ENCODE peak calls at places on chromosomes 12 and 14, in five cellular contexts. One of them, this sample, is unnamed.

GRCh38 chr12:111425655-111426054 is 19.9 kb downstream of the SH2B3 start:
- DNase-seq in HepG2: no peak
- DNase-seq in H1: no peak
- DNase-seq in K562: no peak
- DNase-seq in GM12878: no peak
- DNase-seq in this sample: no peak

GRCh38 chr12:58504539-58504938 is 415.8 kb downstream of the LRIG3 start:
- DNase-seq in HepG2: no peak
- DNase-seq in H1: no peak
- DNase-seq in K562: no peak
- DNase-seq in GM12878: no peak
- DNase-seq in this sample: no peak

GRCh38 chr12:967641-968040 is 18.1 kb upstream of the RAD52 start:
- DNase-seq in HepG2: no peak
- DNase-seq in H1: no peak
- DNase-seq in K562: no peak
- DNase-seq in GM12878: no peak
- DNase-seq in this sample: no peak

GRCh38 chr12:119659289-119659897 is 8.5 kb upstream of the PRKAB1 start:
- DNase-seq in HepG2: peak; percentile 46
- DNase-seq in H1: no peak
- DNase-seq in K562: peak; percentile 58
- DNase-seq in GM12878: no peak
- DNase-seq in this sample: peak; percentile 22

GRCh38 chr12:9328065-9328464 is 119.9 kb upstream of the PZP start:
- DNase-seq in HepG2: no peak
- DNase-seq in H1: no peak
- DNase-seq in K562: no peak
- DNase-seq in GM12878: no peak
- DNase-seq in this sample: no peak

GRCh38 chr12:122276242-122276641 is 9.9 kb upstream of the VPS33A start:
- DNase-seq in HepG2: no peak
- DNase-seq in H1: no peak
- DNase-seq in K562: no peak
- DNase-seq in GM12878: no peak
- DNase-seq in this sample: no peak

GRCh38 chr14:104187121-104187889 is 48.9 kb downstream of the KIF26A start:
- DNase-seq in HepG2: no peak
- DNase-seq in H1: no peak
- DNase-seq in K562: no peak
- DNase-seq in GM12878: no peak
- DNase-seq in this sample: no peak

GRCh38 chr12:93358821-93359220 is 18.9 kb upstream of the NUDT4 start:
- DNase-seq in HepG2: no peak
- DNase-seq in H1: no peak
- DNase-seq in K562: no peak
- DNase-seq in GM12878: no peak
- DNase-seq in this sample: no peak

GRCh38 chr12:78392918-78393317 is 471.7 kb upstream of the SYT1 start:
- DNase-seq in HepG2: no peak
- DNase-seq in H1: no peak
- DNase-seq in K562: no peak
- DNase-seq in GM12878: no peak
- DNase-seq in this sample: no peak

GRCh38 chr14:95136631-95137030 is 20.7 kb downstream of the DICER1 start:
- DNase-seq in HepG2: no peak
- DNase-seq in H1: no peak
- DNase-seq in K562: no peak
- DNase-seq in GM12878: no peak
- DNase-seq in this sample: no peak

GRCh38 chr12:89189448-89189847 is 162.9 kb downstream of the DUSP6 start:
- DNase-seq in HepG2: no peak
- DNase-seq in H1: no peak
- DNase-seq in K562: no peak
- DNase-seq in GM12878: no peak
- DNase-seq in this sample: no peak

GRCh38 chr12:111093428-111094142 is 173.2 kb upstream of the MYL2 start:
- DNase-seq in HepG2: no peak
- DNase-seq in H1: no peak
- DNase-seq in K562: no peak
- DNase-seq in GM12878: peak; percentile 21
- DNase-seq in this sample: peak; percentile 52

GRCh38 chr14:24481622-24482324 is 26.3 kb downstream of the CMA1 start:
- DNase-seq in HepG2: peak; percentile 97
- DNase-seq in H1: peak; percentile 70
- DNase-seq in K562: peak; percentile 73
- DNase-seq in GM12878: peak; percentile 17
- DNase-seq in this sample: peak; percentile 70

GRCh38 chr12:117069926-117070900 is 29.0 kb downstream of the TESC start:
- DNase-seq in HepG2: no peak
- DNase-seq in H1: no peak
- DNase-seq in K562: no peak
- DNase-seq in GM12878: no peak
- DNase-seq in this sample: no peak

GRCh38 chr14:99600232-99600888 is 3.6 kb downstream of the CCDC85C start:
- DNase-seq in HepG2: no peak
- DNase-seq in H1: no peak
- DNase-seq in K562: no peak
- DNase-seq in GM12878: no peak
- DNase-seq in this sample: no peak

GRCh38 chr12:27785882-27786570 is 6.0 kb upstream of the MANSC4 start:
- DNase-seq in HepG2: no peak
- DNase-seq in H1: no peak
- DNase-seq in K562: no peak
- DNase-seq in GM12878: no peak
- DNase-seq in this sample: no peak

GRCh38 chr12:52847335-52848102 is 1.3 kb downstream of the KRT78 start:
- DNase-seq in HepG2: no peak
- DNase-seq in H1: no peak
- DNase-seq in K562: peak; percentile 21
- DNase-seq in GM12878: no peak
- DNase-seq in this sample: no peak

GRCh38 chr14:82642425-82642824 is 1108.8 kb upstream of the SEL1L start:
- DNase-seq in HepG2: no peak
- DNase-seq in H1: peak; percentile 46
- DNase-seq in K562: peak; percentile 23
- DNase-seq in GM12878: no peak
- DNase-seq in this sample: no peak

GRCh38 chr12:28079539-28079938 is 107.0 kb upstream of the PTHLH start:
- DNase-seq in HepG2: no peak
- DNase-seq in H1: no peak
- DNase-seq in K562: no peak
- DNase-seq in GM12878: no peak
- DNase-seq in this sample: no peak

GRCh38 chr12:20213851-20214250 is 154.5 kb upstream of the PDE3A start:
- DNase-seq in HepG2: no peak
- DNase-seq in H1: no peak
- DNase-seq in K562: no peak
- DNase-seq in GM12878: no peak
- DNase-seq in this sample: no peak

GRCh38 chr12:85725991-85726390 is 110.2 kb downstream of the RASSF9 start:
- DNase-seq in HepG2: no peak
- DNase-seq in H1: no peak
- DNase-seq in K562: no peak
- DNase-seq in GM12878: no peak
- DNase-seq in this sample: no peak

GRCh38 chr12:79187032-79187431 is 322.5 kb downstream of the SYT1 start:
- DNase-seq in HepG2: no peak
- DNase-seq in H1: no peak
- DNase-seq in K562: no peak
- DNase-seq in GM12878: no peak
- DNase-seq in this sample: no peak

GRCh38 chr12:25583545-25583944 is 30.5 kb upstream of the LMNTD1 start:
- DNase-seq in HepG2: no peak
- DNase-seq in H1: peak; percentile 1
- DNase-seq in K562: no peak
- DNase-seq in GM12878: no peak
- DNase-seq in this sample: no peak

GRCh38 chr14:99378782-99379214 is 101.9 kb downstream of the SETD3 start:
- DNase-seq in HepG2: no peak
- DNase-seq in H1: no peak
- DNase-seq in K562: peak; percentile 23
- DNase-seq in GM12878: no peak
- DNase-seq in this sample: no peak

GRCh38 chr12:24728366-24728765 is 220.5 kb downstream of the BCAT1 start:
- DNase-seq in HepG2: peak; percentile 18
- DNase-seq in H1: no peak
- DNase-seq in K562: no peak
- DNase-seq in GM12878: no peak
- DNase-seq in this sample: no peak

GRCh38 chr12:31832740-31833540 is 104.1 kb upstream of the AMN1 start:
- DNase-seq in HepG2: no peak
- DNase-seq in H1: no peak
- DNase-seq in K562: no peak
- DNase-seq in GM12878: peak; percentile 73
- DNase-seq in this sample: no peak

GRCh38 chr12:99154264-99154982 is 493.1 kb upstream of the GARIN6 start:
- DNase-seq in HepG2: no peak
- DNase-seq in H1: no peak
- DNase-seq in K562: no peak
- DNase-seq in GM12878: no peak
- DNase-seq in this sample: no peak

GRCh38 chr14:94312481-94313246 is 10.5 kb downstream of the SERPINA6 start:
- DNase-seq in HepG2: no peak
- DNase-seq in H1: no peak
- DNase-seq in K562: no peak
- DNase-seq in GM12878: no peak
- DNase-seq in this sample: no peak

GRCh38 chr14:68268719-68269118 is 449.1 kb downstream of the RAD51B start:
- DNase-seq in HepG2: no peak
- DNase-seq in H1: no peak
- DNase-seq in K562: no peak
- DNase-seq in GM12878: no peak
- DNase-seq in this sample: no peak

GRCh38 chr14:29911815-29912214 is 15.8 kb downstream of the PRKD1 start:
- DNase-seq in HepG2: no peak
- DNase-seq in H1: no peak
- DNase-seq in K562: no peak
- DNase-seq in GM12878: no peak
- DNase-seq in this sample: no peak

GRCh38 chr12:43210437-43211197 is 341.4 kb downstream of the ADAMTS20 start:
- DNase-seq in HepG2: no peak
- DNase-seq in H1: no peak
- DNase-seq in K562: no peak
- DNase-seq in GM12878: peak; percentile 57
- DNase-seq in this sample: peak; percentile 7

GRCh38 chr12:12266873-12267634 is at the start of gene LRP6:
- DNase-seq in HepG2: peak; percentile 80
- DNase-seq in H1: peak; percentile 65
- DNase-seq in K562: peak; percentile 84
- DNase-seq in GM12878: peak; percentile 40
- DNase-seq in this sample: peak; percentile 86

GRCh38 chr12:131642101-131642540 is 68.8 kb upstream of the SFSWAP start:
- DNase-seq in HepG2: peak; percentile 9
- DNase-seq in H1: no peak
- DNase-seq in K562: peak; percentile 93
- DNase-seq in GM12878: peak; percentile 15
- DNase-seq in this sample: no peak
- TF ChIP-seq POLR2A in HepG2: no peak
- TF ChIP-seq POLR2A in H1: no peak
- TF ChIP-seq POLR2A in K562: no peak
- TF ChIP-seq POLR2A in GM12878: no peak
- TF ChIP-seq POLR2A in this sample: no peak

DNA sequence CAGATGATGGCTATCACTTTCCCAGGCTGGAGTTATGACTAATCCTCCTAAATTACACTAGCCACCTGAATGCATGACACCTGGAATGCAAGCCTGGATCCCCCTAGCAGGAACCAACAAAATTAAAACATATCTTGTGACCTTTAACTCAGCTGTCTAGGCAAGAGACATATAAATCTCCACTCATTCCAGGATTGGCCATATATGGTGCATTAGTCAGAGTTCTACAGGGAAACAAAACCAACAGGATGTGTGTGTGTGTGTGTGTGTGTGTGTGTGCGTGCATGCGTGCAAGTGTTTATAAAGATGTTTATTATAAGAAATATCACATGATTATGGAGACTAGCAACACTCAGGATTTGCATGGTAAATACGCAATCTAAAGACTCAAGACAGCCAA is 212.8 kb downstream of the KIF21A start:
- DNase-seq in HepG2: no peak
- DNase-seq in H1: no peak
- DNase-seq in K562: no peak
- DNase-seq in GM12878: no peak
- DNase-seq in this sample: no peak
- TF ChIP-seq TAF1 in HepG2: no peak
- TF ChIP-seq TAF1 in H1: no peak
- TF ChIP-seq TAF1 in K562: no peak
- TF ChIP-seq TAF1 in GM12878: no peak
- TF ChIP-seq TAF1 in this sample: no peak

GRCh38 chr12:120901818-120902217 is 2.3 kb downstream of the SPPL3 start:
- DNase-seq in HepG2: no peak
- DNase-seq in H1: no peak
- DNase-seq in K562: no peak
- DNase-seq in GM12878: no peak
- DNase-seq in this sample: no peak

GRCh38 chr12:120905856-120906384 is 1.8 kb upstream of the SPPL3 start:
- DNase-seq in HepG2: no peak
- DNase-seq in H1: no peak
- DNase-seq in K562: no peak
- DNase-seq in GM12878: no peak
- DNase-seq in this sample: no peak

GRCh38 chr12:120903382-120903817 is 758 bp downstream of the SPPL3 start:
- DNase-seq in HepG2: peak; percentile 39
- DNase-seq in H1: no peak
- DNase-seq in K562: peak; percentile 72
- DNase-seq in GM12878: peak; percentile 48
- DNase-seq in this sample: peak; percentile 32

GRCh38 chr12:120902846-120903381 is 1.2 kb downstream of the SPPL3 start:
- DNase-seq in HepG2: no peak
- DNase-seq in H1: no peak
- DNase-seq in K562: no peak
- DNase-seq in GM12878: no peak
- DNase-seq in this sample: no peak

GRCh38 chr12:120903818-120904773 is at the start of gene SPPL3:
- DNase-seq in HepG2: peak; percentile 75
- DNase-seq in H1: peak; percentile 60
- DNase-seq in K562: peak; percentile 95
- DNase-seq in GM12878: peak; percentile 43
- DNase-seq in this sample: peak; percentile 91
- TF ChIP-seq POLR2A in HepG2: peak; percentile 27
- TF ChIP-seq POLR2A in H1: no peak
- TF ChIP-seq POLR2A in K562: peak; percentile 80
- TF ChIP-seq POLR2A in GM12878: peak; percentile 71
- TF ChIP-seq POLR2A in this sample: no peak

GRCh38 chr12:7750350-7750749 is 3.2 kb upstream of the CLEC4C start:
- DNase-seq in HepG2: no peak
- DNase-seq in H1: no peak
- DNase-seq in K562: no peak
- DNase-seq in GM12878: no peak
- DNase-seq in this sample: no peak
- TF ChIP-seq TAF1 in HepG2: no peak
- TF ChIP-seq TAF1 in H1: no peak
- TF ChIP-seq TAF1 in K562: no peak
- TF ChIP-seq TAF1 in GM12878: no peak
- TF ChIP-seq TAF1 in this sample: no peak

GRCh38 chr12:71282020-71282419 is 124.2 kb upstream of the TSPAN8 start:
- DNase-seq in HepG2: no peak
- DNase-seq in H1: no peak
- DNase-seq in K562: no peak
- DNase-seq in GM12878: no peak
- DNase-seq in this sample: no peak
- TF ChIP-seq POLR2A in HepG2: no peak
- TF ChIP-seq POLR2A in H1: no peak
- TF ChIP-seq POLR2A in K562: no peak
- TF ChIP-seq POLR2A in GM12878: no peak
- TF ChIP-seq POLR2A in this sample: no peak

This sample was measured in GM12891.